ENCODE peak calls at places on chromosomes 2 and 18, in four cellular contexts. One of them, this sample, is unnamed.

GRCh38 chr2:46187112-46187618 is 110.0 kb upstream of the EPAS1 start:
- DNase-seq in mesothelial cell of epicardium: no peak
- DNase-seq in progenitor cell of endocrine pancreas: no peak
- DNase-seq in HT1080: no peak
- DNase-seq in this sample: peak

GRCh38 chr2:47282621-47283272 is 120.2 kb upstream of the MSH2 start:
- DNase-seq in HT1080: no peak
- DNase-seq in progenitor cell of endocrine pancreas: no peak
- DNase-seq in mesothelial cell of epicardium: no peak
- DNase-seq in this sample: no peak

GRCh38 chr2:191824403-191824802 is 22.5 kb downstream of the CAVIN2 start:
- DNase-seq in mesothelial cell of epicardium: no peak
- DNase-seq in HT1080: peak
- DNase-seq in progenitor cell of endocrine pancreas: no peak
- DNase-seq in this sample: no peak

GRCh38 chr2:161650116-161651015 is 26.1 kb downstream of the SLC4A10 start:
- DNase-seq in progenitor cell of endocrine pancreas: no peak
- DNase-seq in mesothelial cell of epicardium: no peak
- DNase-seq in HT1080: no peak
- DNase-seq in this sample: no peak

GRCh38 chr2:11370377-11371098 is 26.1 kb upstream of the ROCK2 start:
- DNase-seq in HT1080: no peak
- DNase-seq in mesothelial cell of epicardium: no peak
- DNase-seq in progenitor cell of endocrine pancreas: no peak
- DNase-seq in this sample: peak

GRCh38 chr2:193187816-193188215 is 993.1 kb upstream of the TMEFF2 start:
- DNase-seq in progenitor cell of endocrine pancreas: no peak
- DNase-seq in mesothelial cell of epicardium: no peak
- DNase-seq in HT1080: peak
- DNase-seq in this sample: no peak

GRCh38 chr2:21620771-21621170 is 497.0 kb downstream of the TDRD15 start:
- DNase-seq in HT1080: no peak
- DNase-seq in progenitor cell of endocrine pancreas: no peak
- DNase-seq in mesothelial cell of epicardium: no peak
- DNase-seq in this sample: no peak

GRCh38 chr2:11758639-11759038 is 12.2 kb downstream of the LPIN1 start:
- DNase-seq in mesothelial cell of epicardium: no peak
- DNase-seq in HT1080: no peak
- DNase-seq in progenitor cell of endocrine pancreas: no peak
- DNase-seq in this sample: no peak

GRCh38 chr2:6309415-6310185 is 556.1 kb downstream of the CMPK2 start:
- DNase-seq in HT1080: no peak
- DNase-seq in progenitor cell of endocrine pancreas: no peak
- DNase-seq in mesothelial cell of epicardium: no peak
- DNase-seq in this sample: no peak

GRCh38 chr18:11981633-11982366 is 493 bp downstream of the IMPA2 start:
- DNase-seq in HT1080: no peak
- DNase-seq in progenitor cell of endocrine pancreas: peak
- DNase-seq in mesothelial cell of epicardium: peak
- DNase-seq in this sample: peak

GRCh38 chr2:239268082-239268481 is 132.7 kb downstream of the HDAC4 start:
- DNase-seq in HT1080: no peak
- DNase-seq in mesothelial cell of epicardium: no peak
- DNase-seq in progenitor cell of endocrine pancreas: no peak
- DNase-seq in this sample: peak

GRCh38 chr2:119419065-119419464 is 12.6 kb upstream of the TMEM37 start:
- DNase-seq in mesothelial cell of epicardium: no peak
- DNase-seq in progenitor cell of endocrine pancreas: no peak
- DNase-seq in HT1080: no peak
- DNase-seq in this sample: peak

GRCh38 chr18:35244671-35245070 is 3.8 kb downstream of the ZNF397 start:
- DNase-seq in HT1080: no peak
- DNase-seq in mesothelial cell of epicardium: no peak
- DNase-seq in progenitor cell of endocrine pancreas: no peak
- DNase-seq in this sample: no peak

GRCh38 chr18:23887035-23887434 is 127.5 kb upstream of the TTC39C start:
- DNase-seq in progenitor cell of endocrine pancreas: no peak
- DNase-seq in mesothelial cell of epicardium: no peak
- DNase-seq in HT1080: no peak
- DNase-seq in this sample: no peak

GRCh38 chr2:37181726-37182684 is 6.5 kb downstream of the SULT6B1 start:
- DNase-seq in mesothelial cell of epicardium: no peak
- DNase-seq in progenitor cell of endocrine pancreas: no peak
- DNase-seq in HT1080: no peak
- DNase-seq in this sample: peak

GRCh38 chr2:24984912-24985311 is 13.2 kb upstream of the DNAJC27 start:
- DNase-seq in progenitor cell of endocrine pancreas: no peak
- DNase-seq in HT1080: no peak
- DNase-seq in mesothelial cell of epicardium: peak
- DNase-seq in this sample: no peak

GRCh38 chr2:210199186-210199765 is 26.0 kb downstream of the ACADL start:
- DNase-seq in mesothelial cell of epicardium: no peak
- DNase-seq in progenitor cell of endocrine pancreas: no peak
- DNase-seq in HT1080: peak
- DNase-seq in this sample: peak

GRCh38 chr18:45059695-45060094 is 379.0 kb downstream of the SETBP1 start:
- DNase-seq in progenitor cell of endocrine pancreas: no peak
- DNase-seq in mesothelial cell of epicardium: no peak
- DNase-seq in HT1080: peak
- DNase-seq in this sample: peak

GRCh38 chr2:241279413-241279812 is 36.1 kb downstream of the HDLBP start:
- DNase-seq in HT1080: no peak
- DNase-seq in mesothelial cell of epicardium: no peak
- DNase-seq in progenitor cell of endocrine pancreas: no peak
- DNase-seq in this sample: peak

GRCh38 chr2:240672701-240673190 is 9.9 kb downstream of the AQP12B start:
- DNase-seq in mesothelial cell of epicardium: no peak
- DNase-seq in progenitor cell of endocrine pancreas: no peak
- DNase-seq in HT1080: no peak
- DNase-seq in this sample: no peak

GRCh38 chr2:240620859-240621258 is 4.4 kb upstream of the GPR35 start:
- DNase-seq in HT1080: no peak
- DNase-seq in mesothelial cell of epicardium: no peak
- DNase-seq in progenitor cell of endocrine pancreas: no peak
- DNase-seq in this sample: no peak

GRCh38 chr2:31216734-31217133 is 581 bp downstream of the CAPN14 start:
- DNase-seq in HT1080: no peak
- DNase-seq in mesothelial cell of epicardium: no peak
- DNase-seq in progenitor cell of endocrine pancreas: no peak
- DNase-seq in this sample: no peak